ENCODE peak calls at places on chromosomes 16 and 17, in seven cellular contexts. One of them, this sample, is unnamed.

GRCh38 chr16:51056331-51056730 is 94.7 kb downstream of the SALL1 start:
- DNase-seq in stimulated activated CD8-positive, alpha-beta memory T cell treated with anti-CD3 and anti-CD28 coated beads, Interleukin-15, amount 100 ng/mL, for 1 hour: no peak
- DNase-seq in NCI-H2171: no peak
- DNase-seq in glutamatergic neuron: no peak
- DNase-seq in ACHN: no peak
- DNase-seq in gastrocnemius medialis: no peak
- DNase-seq in thoracic aorta: no peak
- DNase-seq in this sample: no peak

GRCh38 chr16:25922438-25922837 is 230.7 kb downstream of the HS3ST4 start:
- DNase-seq in stimulated activated CD8-positive, alpha-beta memory T cell treated with anti-CD3 and anti-CD28 coated beads, Interleukin-15, amount 100 ng/mL, for 1 hour: no peak
- DNase-seq in NCI-H2171: no peak
- DNase-seq in glutamatergic neuron: no peak
- DNase-seq in ACHN: no peak
- DNase-seq in gastrocnemius medialis: no peak
- DNase-seq in thoracic aorta: no peak
- DNase-seq in this sample: no peak

GRCh38 chr16:4261557-4262172 is 11.2 kb downstream of the TFAP4 start:
- DNase-seq in stimulated activated CD8-positive, alpha-beta memory T cell treated with anti-CD3 and anti-CD28 coated beads, Interleukin-15, amount 100 ng/mL, for 1 hour: no peak
- DNase-seq in NCI-H2171: no peak
- DNase-seq in glutamatergic neuron: peak; percentile 82
- DNase-seq in ACHN: peak; percentile 28
- DNase-seq in gastrocnemius medialis: no peak
- DNase-seq in thoracic aorta: no peak
- DNase-seq in this sample: no peak

GRCh38 chr17:2383628-2384167 is 17.2 kb downstream of the MNT start:
- DNase-seq in stimulated activated CD8-positive, alpha-beta memory T cell treated with anti-CD3 and anti-CD28 coated beads, Interleukin-15, amount 100 ng/mL, for 1 hour: no peak
- DNase-seq in NCI-H2171: peak; percentile 46
- DNase-seq in glutamatergic neuron: no peak
- DNase-seq in ACHN: no peak
- DNase-seq in gastrocnemius medialis: peak; percentile 79
- DNase-seq in thoracic aorta: no peak
- DNase-seq in this sample: no peak

GRCh38 chr17:57776366-57776765 is 31.3 kb upstream of the CCDC182 start:
- DNase-seq in stimulated activated CD8-positive, alpha-beta memory T cell treated with anti-CD3 and anti-CD28 coated beads, Interleukin-15, amount 100 ng/mL, for 1 hour: no peak
- DNase-seq in NCI-H2171: no peak
- DNase-seq in glutamatergic neuron: no peak
- DNase-seq in ACHN: no peak
- DNase-seq in gastrocnemius medialis: no peak
- DNase-seq in thoracic aorta: no peak
- DNase-seq in this sample: no peak

GRCh38 chr16:9567674-9568073 is 476.2 kb downstream of the HAPSTR1 start:
- DNase-seq in stimulated activated CD8-positive, alpha-beta memory T cell treated with anti-CD3 and anti-CD28 coated beads, Interleukin-15, amount 100 ng/mL, for 1 hour: no peak
- DNase-seq in NCI-H2171: no peak
- DNase-seq in glutamatergic neuron: no peak
- DNase-seq in ACHN: no peak
- DNase-seq in gastrocnemius medialis: no peak
- DNase-seq in thoracic aorta: no peak
- DNase-seq in this sample: no peak

GRCh38 chr17:39244016-39244599 is 18.4 kb upstream of the STAC2 start:
- DNase-seq in stimulated activated CD8-positive, alpha-beta memory T cell treated with anti-CD3 and anti-CD28 coated beads, Interleukin-15, amount 100 ng/mL, for 1 hour: no peak
- DNase-seq in NCI-H2171: no peak
- DNase-seq in glutamatergic neuron: peak; percentile 46
- DNase-seq in ACHN: no peak
- DNase-seq in gastrocnemius medialis: no peak
- DNase-seq in thoracic aorta: no peak
- DNase-seq in this sample: no peak

GRCh38 chr17:74063439-74063838 is 140.0 kb upstream of the RPL38 start:
- DNase-seq in stimulated activated CD8-positive, alpha-beta memory T cell treated with anti-CD3 and anti-CD28 coated beads, Interleukin-15, amount 100 ng/mL, for 1 hour: no peak
- DNase-seq in NCI-H2171: no peak
- DNase-seq in glutamatergic neuron: no peak
- DNase-seq in ACHN: no peak
- DNase-seq in gastrocnemius medialis: no peak
- DNase-seq in thoracic aorta: no peak
- DNase-seq in this sample: no peak

GRCh38 chr17:81420769-81421462 is 25.7 kb downstream of the BAHCC1 start:
- DNase-seq in stimulated activated CD8-positive, alpha-beta memory T cell treated with anti-CD3 and anti-CD28 coated beads, Interleukin-15, amount 100 ng/mL, for 1 hour: no peak
- DNase-seq in NCI-H2171: no peak
- DNase-seq in glutamatergic neuron: no peak
- DNase-seq in ACHN: no peak
- DNase-seq in gastrocnemius medialis: no peak
- DNase-seq in thoracic aorta: peak; percentile 68
- DNase-seq in this sample: no peak

GRCh38 chr16:30011505-30012480 is 966 bp upstream of the DOC2A start:
- DNase-seq in stimulated activated CD8-positive, alpha-beta memory T cell treated with anti-CD3 and anti-CD28 coated beads, Interleukin-15, amount 100 ng/mL, for 1 hour: no peak
- DNase-seq in NCI-H2171: no peak
- DNase-seq in glutamatergic neuron: no peak
- DNase-seq in ACHN: no peak
- DNase-seq in gastrocnemius medialis: no peak
- DNase-seq in thoracic aorta: no peak
- DNase-seq in this sample: no peak

GRCh38 chr16:30032083-30032819 is 1.2 kb upstream of the TLCD3B start:
- DNase-seq in stimulated activated CD8-positive, alpha-beta memory T cell treated with anti-CD3 and anti-CD28 coated beads, Interleukin-15, amount 100 ng/mL, for 1 hour: no peak
- DNase-seq in NCI-H2171: peak; percentile 62
- DNase-seq in glutamatergic neuron: peak; percentile 81
- DNase-seq in ACHN: peak; percentile 78
- DNase-seq in gastrocnemius medialis: no peak
- DNase-seq in thoracic aorta: no peak
- DNase-seq in this sample: peak; percentile 66

GRCh38 chr16:9256196-9256595 is 164.8 kb downstream of the HAPSTR1 start:
- DNase-seq in stimulated activated CD8-positive, alpha-beta memory T cell treated with anti-CD3 and anti-CD28 coated beads, Interleukin-15, amount 100 ng/mL, for 1 hour: no peak
- DNase-seq in NCI-H2171: no peak
- DNase-seq in glutamatergic neuron: peak; percentile 73
- DNase-seq in ACHN: peak; percentile 51
- DNase-seq in gastrocnemius medialis: no peak
- DNase-seq in thoracic aorta: no peak
- DNase-seq in this sample: peak; percentile 27

GRCh38 chr16:69886726-69887125 is 64.4 kb upstream of the CLEC18A start:
- DNase-seq in stimulated activated CD8-positive, alpha-beta memory T cell treated with anti-CD3 and anti-CD28 coated beads, Interleukin-15, amount 100 ng/mL, for 1 hour: no peak
- DNase-seq in NCI-H2171: no peak
- DNase-seq in glutamatergic neuron: no peak
- DNase-seq in ACHN: no peak
- DNase-seq in gastrocnemius medialis: no peak
- DNase-seq in thoracic aorta: no peak
- DNase-seq in this sample: no peak

GRCh38 chr16:87132361-87133014 is 184.7 kb downstream of the C16orf95 start:
- DNase-seq in stimulated activated CD8-positive, alpha-beta memory T cell treated with anti-CD3 and anti-CD28 coated beads, Interleukin-15, amount 100 ng/mL, for 1 hour: no peak
- DNase-seq in NCI-H2171: no peak
- DNase-seq in glutamatergic neuron: no peak
- DNase-seq in ACHN: no peak
- DNase-seq in gastrocnemius medialis: no peak
- DNase-seq in thoracic aorta: no peak
- DNase-seq in this sample: peak; percentile 36

GRCh38 chr16:85936761-85937343 is 37.9 kb downstream of the IRF8 start:
- DNase-seq in stimulated activated CD8-positive, alpha-beta memory T cell treated with anti-CD3 and anti-CD28 coated beads, Interleukin-15, amount 100 ng/mL, for 1 hour: no peak
- DNase-seq in NCI-H2171: no peak
- DNase-seq in glutamatergic neuron: no peak
- DNase-seq in ACHN: no peak
- DNase-seq in gastrocnemius medialis: no peak
- DNase-seq in thoracic aorta: no peak
- DNase-seq in this sample: no peak

GRCh38 chr17:17993366-17993765 is 20.7 kb downstream of the DRC3 start:
- DNase-seq in stimulated activated CD8-positive, alpha-beta memory T cell treated with anti-CD3 and anti-CD28 coated beads, Interleukin-15, amount 100 ng/mL, for 1 hour: no peak
- DNase-seq in NCI-H2171: no peak
- DNase-seq in glutamatergic neuron: no peak
- DNase-seq in ACHN: no peak
- DNase-seq in gastrocnemius medialis: no peak
- DNase-seq in thoracic aorta: no peak
- DNase-seq in this sample: no peak

GRCh38 chr16:87351320-87351698 is 32.3 kb downstream of the FBXO31 start:
- DNase-seq in stimulated activated CD8-positive, alpha-beta memory T cell treated with anti-CD3 and anti-CD28 coated beads, Interleukin-15, amount 100 ng/mL, for 1 hour: no peak
- DNase-seq in NCI-H2171: no peak
- DNase-seq in glutamatergic neuron: peak; percentile 63
- DNase-seq in ACHN: no peak
- DNase-seq in gastrocnemius medialis: no peak
- DNase-seq in thoracic aorta: no peak
- DNase-seq in this sample: no peak

GRCh38 chr16:9996191-9996590 is 186.0 kb downstream of the GRIN2A start:
- DNase-seq in stimulated activated CD8-positive, alpha-beta memory T cell treated with anti-CD3 and anti-CD28 coated beads, Interleukin-15, amount 100 ng/mL, for 1 hour: no peak
- DNase-seq in NCI-H2171: no peak
- DNase-seq in glutamatergic neuron: no peak
- DNase-seq in ACHN: no peak
- DNase-seq in gastrocnemius medialis: no peak
- DNase-seq in thoracic aorta: no peak
- DNase-seq in this sample: no peak